ENCODE peak calls at places on chromosomes 1 and 21, in ten cellular contexts. Z is lower lobe of right lung; A is body of pancreas; L is right atrium auricular region; H is stomach; R is CD8-positive, alpha-beta T cell; N is breast epithelium; C is neural progenitor cell; K is HL-60; F is H9. U is an unnamed sample. For H3K27me3, the result is how much of the 10 kb centered on the place peaks cover.

GRCh38 chr1:168871531-168871930 is 142.5 kb upstream of the DPT start:
- DNase-seq in R (no peak), F (no peak), H (no peak), A (no peak), C (no peak), Z (no peak), L (no peak), K (no peak), N (no peak), U (no peak)

GRCh38 chr1:2130156-2130555 is 64.4 kb downstream of the FAAP20 start:
- DNase-seq in L (no peak), K (no peak), H (no peak), F (no peak), A (no peak), N (no peak), Z (peak), C (no peak), R (no peak), U (no peak)

GRCh38 chr1:55359611-55360010 is 144.4 kb upstream of the USP24 start:
- DNase-seq in K (no peak), C (no peak), F (no peak), R (no peak), H (no peak), N (no peak), L (no peak), Z (no peak), A (no peak), U (no peak)

GRCh38 chr1:183278736-183279591 is 92.9 kb downstream of the LAMC2 start:
- DNase-seq in Z (no peak), H (peak), L (no peak), K (peak), A (no peak), R (no peak), F (no peak), N (no peak), C (no peak), U (no peak)

GRCh38 chr1:85244271-85245053 is 15.0 kb downstream of the C1orf52 start:
- DNase-seq in H (no peak), L (no peak), Z (no peak), F (no peak), N (no peak), K (no peak), R (no peak), C (no peak), A (no peak), U (no peak)

GRCh38 chr21:39611547-39612190 is 1.1 kb upstream of the B3GALT5 start:
- DNase-seq in L (no peak), N (no peak), Z (no peak), K (no peak), H (no peak), A (no peak), R (no peak), C (peak), F (no peak), U (no peak)

GRCh38 chr1:204503122-204503912 is 8.7 kb upstream of the PIK3C2B start:
- DNase-seq in K (peak), N (no peak), Z (no peak), R (peak), H (no peak), A (no peak), F (no peak), C (peak), L (no peak), U (peak)

GRCh38 chr1:226736001-226736907 is 2.8 kb downstream of the ITPKB start:
- DNase-seq in Z (no peak), C (peak), F (peak), N (no peak), A (no peak), H (no peak), R (peak), K (no peak), L (no peak), U (no peak)

GRCh38 chr1:183841950-183842816 is 37.3 kb downstream of the RGL1 start:
- DNase-seq in F (no peak), R (no peak), K (no peak), L (no peak), H (no peak), C (no peak), Z (no peak), N (no peak), A (no peak), U (no peak)

GRCh38 chr1:51316113-51316763 is 14.1 kb downstream of the TTC39A start:
- DNase-seq in N (no peak), Z (peak), K (no peak), A (no peak), C (no peak), L (no peak), R (no peak), H (no peak), F (no peak), U (no peak)

GRCh38 chr1:228155596-228156517 is 6.1 kb downstream of the GJC2 start:
- DNase-seq in N (no peak), F (no peak), A (no peak), L (no peak), R (no peak), Z (peak), K (no peak), C (no peak), H (no peak), U (no peak)

GRCh38 chr1:65020774-65021173 is 54.4 kb upstream of the JAK1 start:
- DNase-seq in Z (no peak), H (no peak), F (no peak), A (no peak), K (no peak), L (no peak), N (no peak), C (peak), R (no peak), U (no peak)

GRCh38 chr1:115170972-115171392 is 81.7 kb upstream of the TSPAN2 start:
- DNase-seq in C (no peak), L (no peak), A (no peak), F (no peak), K (no peak), N (no peak), R (no peak), H (no peak), Z (no peak), U (no peak)

GRCh38 chr21:44759628-44760285 is 41.9 kb downstream of the UBE2G2 start:
- DNase-seq in R (no peak), L (no peak), A (no peak), C (no peak), K (no peak), H (peak), N (no peak), F (peak), Z (no peak), U (no peak)

DNA sequence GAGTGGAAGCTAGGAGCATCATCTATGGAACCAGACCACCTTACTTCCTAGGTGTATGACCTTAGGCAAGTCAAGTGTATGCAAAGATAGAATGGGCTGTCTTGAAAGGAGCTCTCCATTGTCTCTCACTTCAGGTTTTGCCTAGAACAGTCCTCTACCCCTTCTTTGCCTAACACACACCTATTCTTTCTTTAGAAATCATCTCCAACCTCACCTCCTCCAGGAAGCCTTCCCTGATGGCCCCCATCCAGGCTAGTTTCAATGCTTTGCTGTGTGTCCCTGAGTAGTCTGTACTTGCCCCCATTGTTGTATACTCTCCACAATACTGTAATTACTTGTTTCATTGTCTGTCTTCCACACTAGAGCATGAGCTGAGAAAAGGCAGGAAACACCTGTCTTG is 83.1 kb downstream of the RRAGC start:
- DNase-seq in C (no peak), F (no peak), L (no peak), Z (no peak), A (no peak), K (no peak), R (no peak), N (no peak), H (no peak), U (no peak)
- H3K27me3 ChIP-seq in C (under half), F (under half), L (under half), Z (under half), A (under half), K (under half), R (under half), N (under half), H (under half), U (under half)

DNA sequence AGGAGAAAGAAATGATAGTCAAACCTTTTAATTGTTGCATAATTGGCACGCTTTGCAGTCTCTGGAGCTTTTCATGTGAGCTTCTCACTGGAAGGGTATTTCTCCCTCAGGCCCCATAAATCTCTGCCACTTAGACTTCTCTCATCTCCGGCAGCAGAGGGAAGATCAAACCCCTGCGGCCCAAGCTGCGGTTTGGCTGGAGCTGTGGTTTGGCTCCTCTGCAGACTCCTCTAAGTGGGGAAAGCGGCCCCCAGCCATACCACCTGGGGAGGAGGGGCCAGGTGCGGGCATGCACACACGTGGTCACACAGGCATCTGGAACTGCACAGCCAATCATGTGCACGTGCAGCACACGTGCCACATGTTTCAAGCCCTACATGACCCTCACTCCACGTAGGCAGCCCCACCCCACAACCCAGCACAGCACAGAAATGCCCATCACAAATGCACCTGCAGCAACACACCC is 58.3 kb downstream of the UBE2T start:
- DNase-seq in A (no peak), C (no peak), N (peak), R (peak), L (no peak), F (no peak), H (no peak), Z (no peak), K (peak), U (no peak)
- H3K27me3 ChIP-seq in A (under half), C (under half), N (under half), R (under half), L (under half), F (under half), H (under half), Z (under half), K (under half), U (under half)

DNA sequence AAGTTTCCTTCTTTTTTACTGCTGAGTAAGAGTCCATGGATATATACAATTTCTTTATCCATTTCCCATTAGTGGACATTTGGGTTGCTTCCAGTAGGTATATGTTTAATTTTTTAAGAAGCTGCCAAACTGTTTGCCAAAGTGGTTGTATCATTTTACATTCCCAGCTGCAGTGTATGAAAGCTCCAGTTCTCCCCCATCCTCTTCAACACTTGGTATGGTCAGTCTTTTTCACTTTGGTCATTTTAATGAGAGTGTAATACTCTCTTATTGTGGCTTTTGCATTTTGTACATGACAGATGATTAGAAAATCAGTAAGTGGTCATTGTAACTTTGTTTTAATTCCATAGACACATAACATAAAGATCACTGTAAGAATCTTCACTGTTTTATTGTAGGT is 22.5 kb downstream of the DOP1B start:
- DNase-seq in L (no peak), A (no peak), Z (no peak), C (no peak), H (no peak), N (no peak), F (no peak), K (no peak), R (no peak), U (no peak)
- H3K27me3 ChIP-seq in L (under half), A (under half), Z (under half), C (under half), H (under half), N (under half), F (under half), K (under half), R (under half), U (under half)

GRCh38 chr21:42552407-42553336 is 39.0 kb downstream of the SLC37A1 start:
- DNase-seq in Z (peak), H (no peak), C (no peak), K (no peak), L (no peak), R (no peak), F (no peak), A (no peak), N (peak), U (no peak)
- H3K27me3 ChIP-seq in Z (under half), H (under half), C (under half), K (under half), L (under half), R (under half), F (under half), A (under half), N (under half), U (under half)

GRCh38 chr1:181990730-181991129 is 70.8 kb downstream of the ZNF648 start:
- DNase-seq in H (no peak), C (no peak), R (no peak), A (no peak), F (no peak), L (no peak), K (no peak), Z (no peak), N (no peak), U (no peak)

GRCh38 chr1:181992072-181992471 is 69.4 kb downstream of the ZNF648 start:
- DNase-seq in K (no peak), C (no peak), F (no peak), R (no peak), A (no peak), L (no peak), Z (no peak), N (no peak), H (no peak), U (no peak)

GRCh38 chr1:181987996-181988395 is 73.5 kb downstream of the ZNF648 start:
- DNase-seq in H (no peak), R (no peak), N (no peak), C (no peak), K (no peak), A (no peak), Z (no peak), F (no peak), L (no peak), U (no peak)

GRCh38 chr1:181987334-181987870 is 74.1 kb downstream of the ZNF648 start:
- DNase-seq in A (no peak), L (no peak), Z (no peak), H (no peak), C (no peak), F (no peak), R (no peak), N (no peak), K (no peak), U (no peak)

GRCh38 chr1:181989521-181989920 is 72.0 kb downstream of the ZNF648 start:
- DNase-seq in F (no peak), K (no peak), Z (no peak), H (no peak), R (no peak), L (no peak), C (no peak), N (no peak), A (no peak), U (no peak)
- H3K27me3 ChIP-seq in F (under half), K (under half), Z (under half), H (under half), R (under half), L (under half), C (under half), N (under half), A (under half), U (under half)

GRCh38 chr1:171937938-171938337 is 96.6 kb downstream of the DNM3 start:
- DNase-seq in C (no peak), H (no peak), Z (no peak), R (no peak), N (no peak), F (no peak), A (no peak), L (no peak), K (no peak), U (no peak)

GRCh38 chr1:171940373-171940772 is 99.1 kb downstream of the DNM3 start:
- DNase-seq in R (no peak), N (no peak), F (no peak), K (no peak), A (no peak), Z (no peak), L (no peak), C (no peak), H (no peak), U (no peak)

GRCh38 chr1:171939730-171940129 is 98.4 kb downstream of the DNM3 start:
- DNase-seq in K (no peak), C (peak), N (no peak), Z (no peak), L (no peak), A (no peak), H (no peak), F (no peak), R (no peak), U (no peak)

GRCh38 chr1:171943973-171944561 is 102.8 kb downstream of the DNM3 start:
- DNase-seq in A (no peak), F (no peak), R (no peak), Z (no peak), H (no peak), K (no peak), C (no peak), L (no peak), N (no peak), U (no peak)

GRCh38 chr1:171941920-171942319 is 100.6 kb downstream of the DNM3 start:
- DNase-seq in A (no peak), R (no peak), L (no peak), Z (no peak), N (no peak), F (no peak), H (no peak), C (no peak), K (no peak), U (no peak)
- H3K27me3 ChIP-seq in A (under half), R (under half), L (under half), Z (under half), N (under half), F (under half), H (under half), C (under half), K (under half), U (under half)

DNA sequence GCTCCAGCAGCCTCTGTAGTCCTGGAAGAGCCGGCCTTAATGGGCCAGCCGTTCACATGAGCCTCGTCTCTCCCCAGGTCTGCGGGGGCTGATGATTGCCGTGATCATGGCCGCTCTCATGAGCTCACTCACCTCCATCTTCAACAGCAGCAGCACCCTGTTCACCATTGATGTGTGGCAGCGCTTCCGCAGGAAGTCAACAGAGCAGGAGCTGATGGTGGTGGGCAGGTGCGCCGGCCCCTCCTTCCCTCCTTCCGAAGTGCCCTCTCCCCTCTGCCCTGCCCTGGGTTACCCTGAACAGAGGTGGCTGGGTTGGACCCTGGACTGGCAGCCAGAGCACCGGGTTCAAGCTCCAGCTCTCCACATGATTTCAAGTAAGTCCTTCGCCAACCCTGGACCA is 13.1 kb downstream of the SLC5A9 start:
- DNase-seq in R (no peak), A (no peak), Z (no peak), L (peak), C (no peak), K (no peak), H (no peak), N (no peak), F (no peak), U (no peak)
- H3K27me3 ChIP-seq in R (under half), A (under half), Z (under half), L (under half), C (under half), K (under half), H (under half), N (under half), F (under half), U (under half)

DNA sequence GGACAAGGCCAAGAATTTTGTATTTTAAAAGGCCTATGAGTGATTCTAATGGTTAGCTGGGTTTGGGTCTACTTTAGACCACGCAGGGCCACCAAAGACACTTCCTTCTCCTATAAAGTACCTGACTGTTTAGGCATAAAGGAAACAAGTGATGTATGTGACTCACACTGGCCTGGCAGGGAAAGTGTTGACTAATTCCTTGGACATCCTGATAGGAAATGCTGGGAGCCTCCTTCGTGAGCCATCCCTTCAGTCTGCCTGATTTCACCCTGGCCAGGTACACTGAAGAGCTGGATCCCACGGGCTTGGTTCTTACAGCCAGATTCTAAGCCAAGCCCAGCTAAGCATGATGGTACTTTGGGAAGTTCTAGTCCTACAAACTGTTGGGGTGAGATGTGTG is 100.5 kb upstream of the HMGB4 start:
- DNase-seq in A (no peak), C (no peak), Z (no peak), N (no peak), F (no peak), L (no peak), H (no peak), K (no peak), R (no peak), U (no peak)
- H3K27me3 ChIP-seq in A (under half), C (under half), Z (under half), N (under half), F (under half), L (under half), H (under half), K (under half), R (under half), U (under half)

GRCh38 chr1:24928631-24929090 is 1.4 kb downstream of the RUNX3 start:
- DNase-seq in Z (no peak), L (no peak), N (no peak), R (peak), H (no peak), F (no peak), A (no peak), K (peak), C (peak), U (no peak)

GRCh38 chr1:24929876-24930702 is at the start of gene RUNX3:
- DNase-seq in Z (peak), A (no peak), R (peak), C (peak), K (peak), H (peak), N (no peak), F (peak), L (no peak), U (peak)

GRCh38 chr1:24927886-24928630 is 2.0 kb downstream of the RUNX3 start:
- DNase-seq in H (no peak), C (peak), L (no peak), R (no peak), A (no peak), N (no peak), F (no peak), K (peak), Z (no peak), U (no peak)

GRCh38 chr1:24930703-24931480 is 816 bp upstream of the RUNX3 start:
- DNase-seq in N (no peak), C (peak), L (no peak), F (no peak), R (no peak), K (no peak), Z (no peak), A (no peak), H (no peak), U (no peak)

DNA sequence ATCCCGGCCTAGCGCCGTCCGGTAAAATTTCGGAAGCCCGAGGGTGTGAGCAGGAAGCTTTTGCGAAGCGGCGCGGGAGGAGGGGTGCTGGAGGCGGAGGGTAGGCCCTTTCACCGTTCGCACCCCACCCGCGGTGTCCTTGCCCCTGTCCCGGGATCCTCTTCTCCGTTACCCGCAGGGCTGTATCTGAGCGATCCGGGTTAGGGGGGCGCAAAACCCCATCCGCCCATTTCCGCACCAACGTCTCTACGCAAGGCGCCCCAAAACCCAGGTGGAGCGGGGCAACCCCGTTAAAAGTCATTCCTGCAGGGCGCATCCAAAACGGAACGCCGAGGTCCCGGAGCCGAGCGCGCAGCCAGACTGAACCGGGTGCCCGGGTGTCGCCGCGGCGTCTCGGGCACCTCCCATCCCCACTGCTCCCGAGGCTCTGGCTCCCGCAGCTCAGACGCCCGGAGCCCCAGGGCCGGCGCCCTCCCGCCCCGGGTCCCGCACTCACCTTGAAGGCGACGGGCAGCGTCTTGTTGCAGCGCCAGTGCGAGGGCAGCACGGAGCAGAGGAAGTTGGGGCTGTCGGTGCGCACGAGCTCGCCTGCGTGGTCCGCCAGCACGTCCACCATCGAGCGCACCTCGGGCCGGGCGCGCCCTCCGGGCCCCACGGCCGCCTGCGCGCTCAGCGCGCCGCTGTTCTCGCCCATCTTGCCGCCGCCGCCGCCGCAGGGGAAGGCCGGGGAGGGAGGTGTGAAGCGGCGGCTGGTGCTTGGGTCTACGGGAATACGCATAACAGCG is 793 bp downstream of the RUNX3 start:
- DNase-seq in C (peak), Z (peak), L (no peak), N (no peak), F (peak), H (no peak), R (peak), K (peak), A (no peak), U (no peak)
- H3K27me3 ChIP-seq in C (half or more), Z (half or more), L (half or more), N (under half), F (half or more), H (under half), R (under half), K (under half), A (half or more), U (half or more)